ENCODE peak calls at places on chromosomes 5 and 9, in seven cellular contexts. B, D, K, Z, Y, U and X are unnamed samples.
A peak's percentile ranks its signal among the peaks of the same experiment; 100 is the strongest.

GRCh38 chr5:78367318-78367991 is 7.0 kb downstream of the SCAMP1 start:
- DNase-seq in B (no peak), D (no peak), K (no peak), Z (no peak), Y (no peak), U (no peak), X (no peak)

GRCh38 chr9:95313010-95313498 is 4.5 kb downstream of the FANCC start:
- DNase-seq in B (peak; percentile 80), D (peak; percentile 84), K (no peak), Z (peak; percentile 36), Y (peak; percentile 55), U (peak; percentile 43), X (peak; percentile 18)

GRCh38 chr5:57754616-57755015 is 272.0 kb upstream of the ACTBL2 start:
- DNase-seq in B (no peak), D (no peak), K (no peak), Z (no peak), Y (peak; percentile 73), U (no peak), X (no peak)

GRCh38 chr5:79959407-79959806 is 31.7 kb downstream of the MTX3 start:
- DNase-seq in B (no peak), D (no peak), K (no peak), Z (no peak), Y (no peak), U (no peak), X (no peak)

GRCh38 chr5:37665889-37666288 is 174.0 kb downstream of the GDNF start:
- DNase-seq in B (no peak), D (peak; percentile 61), K (no peak), Z (peak; percentile 73), Y (no peak), U (peak; percentile 80), X (no peak)

GRCh38 chr5:172646716-172647285 is 5.7 kb downstream of the NEURL1B start:
- DNase-seq in B (no peak), D (peak; percentile 74), K (peak; percentile 32), Z (peak; percentile 66), Y (peak; percentile 15), U (no peak), X (peak; percentile 68)

GRCh38 chr9:106864533-106865143 is 1.7 kb downstream of the ZNF462 start:
- DNase-seq in B (no peak), D (no peak), K (peak; percentile 32), Z (no peak), Y (peak; percentile 43), U (no peak), X (peak; percentile 38)

GRCh38 chr9:34178698-34179527 is at the start of gene UBAP1:
- DNase-seq in B (peak; percentile 95), D (peak; percentile 99), K (peak; percentile 98), Z (peak; percentile 97), Y (peak; percentile 97), U (peak; percentile 96), X (peak; percentile 97)

GRCh38 chr5:56818409-56819026 is 3.2 kb downstream of the MAP3K1 start:
- DNase-seq in B (no peak), D (no peak), K (no peak), Z (no peak), Y (peak; percentile 57), U (no peak), X (no peak)

GRCh38 chr5:2375796-2376195 is 375.7 kb downstream of the IRX2 start:
- DNase-seq in B (no peak), D (no peak), K (no peak), Z (no peak), Y (no peak), U (no peak), X (no peak)

GRCh38 chr9:115943591-115944165 is 209.9 kb upstream of the PAPPA start:
- DNase-seq in B (no peak), D (no peak), K (no peak), Z (no peak), Y (no peak), U (no peak), X (no peak)

GRCh38 chr5:107389130-107389553 is 281.6 kb downstream of the EFNA5 start:
- DNase-seq in B (no peak), D (no peak), K (no peak), Z (no peak), Y (peak; percentile 54), U (no peak), X (no peak)

GRCh38 chr5:150590979-150591411 is 49.5 kb upstream of the SYNPO start:
- DNase-seq in B (peak; percentile 61), D (peak; percentile 82), K (no peak), Z (peak; percentile 86), Y (no peak), U (peak; percentile 41), X (peak; percentile 74)

GRCh38 chr5:124059200-124059599 is 547.2 kb downstream of the CSNK1G3 start:
- DNase-seq in B (no peak), D (no peak), K (no peak), Z (no peak), Y (no peak), U (no peak), X (no peak)

GRCh38 chr5:124544366-124545055 is 201.9 kb downstream of the ZNF608 start:
- DNase-seq in B (no peak), D (no peak), K (no peak), Z (no peak), Y (peak; percentile 43), U (no peak), X (no peak)

GRCh38 chr5:179700401-179700918 is 1.7 kb downstream of the CANX start:
- DNase-seq in B (no peak), D (peak; percentile 26), K (no peak), Z (no peak), Y (peak; percentile 14), U (no peak), X (no peak)

DNA sequence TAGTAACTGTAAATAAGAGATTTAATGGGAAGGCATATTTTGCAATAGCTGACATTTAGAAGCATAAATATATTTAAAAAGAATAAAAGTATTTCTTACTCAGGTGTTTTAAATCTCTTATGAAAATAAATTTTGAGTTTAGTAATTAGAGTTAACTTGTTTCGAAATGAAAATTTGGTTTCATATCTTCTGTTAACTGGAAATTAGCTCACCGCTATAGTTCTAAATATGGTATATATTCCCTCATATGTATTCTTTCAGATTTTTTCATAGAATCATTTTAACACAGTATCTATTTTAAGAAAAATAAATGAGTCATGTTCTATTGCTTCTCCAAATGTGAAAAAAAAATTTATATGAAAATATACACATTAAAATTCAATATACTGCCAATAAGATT is 434.1 kb downstream of the DTWD2 start:
- DNase-seq in B (no peak), D (no peak), K (no peak), Z (no peak), Y (no peak), U (no peak), X (no peak)
- H3K4me1 ChIP-seq in B (no peaks in the 10 kb centered on the region), D (peaks cover 4% of the 10 kb centered on the region), K (peaks cover 8% of the 10 kb centered on the region), Z (no peaks in the 10 kb centered on the region), Y (no peaks in the 10 kb centered on the region), U (no peaks in the 10 kb centered on the region), X (no peaks in the 10 kb centered on the region)

DNA sequence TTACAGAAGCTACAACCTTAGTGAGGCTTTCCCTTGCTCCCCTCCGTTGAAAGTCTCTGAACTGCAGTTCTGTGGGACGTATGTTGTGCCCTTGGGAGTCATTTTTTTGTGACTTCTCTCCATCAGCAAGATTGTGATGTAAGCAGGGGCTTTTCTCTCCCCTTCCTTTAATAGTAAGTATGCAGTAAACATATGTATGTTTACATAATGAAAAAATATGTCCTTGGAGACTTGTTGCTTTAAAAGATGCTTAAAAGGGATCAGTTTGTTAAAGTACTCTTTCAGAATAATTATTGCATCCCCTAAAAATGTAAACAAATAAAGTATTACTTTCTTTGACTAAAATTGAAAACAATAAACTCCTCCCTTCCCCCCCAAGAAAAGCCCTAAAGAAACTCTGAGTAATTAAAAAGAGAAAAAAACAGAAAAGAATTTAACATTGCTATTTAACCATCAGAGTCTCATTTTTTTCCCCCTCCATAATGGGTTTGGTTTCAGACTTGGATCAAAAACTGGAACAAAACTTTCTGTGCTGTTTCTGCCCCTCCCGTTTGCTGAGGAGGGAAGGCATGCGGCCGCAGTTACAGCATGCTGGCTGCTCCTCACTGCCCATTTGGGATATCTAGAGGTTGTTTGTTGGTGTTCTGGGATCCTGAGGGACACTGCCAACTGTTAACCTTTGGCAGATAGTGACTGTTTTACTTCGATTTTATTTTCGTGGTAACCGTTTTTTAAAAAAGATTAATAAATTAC is 40.2 kb downstream of the TRIO start:
- DNase-seq in B (no peak), D (no peak), K (no peak), Z (no peak), Y (no peak), U (no peak), X (peak; percentile 38)
- H3K4me1 ChIP-seq in B (peaks cover 98% of the 10 kb centered on the region), D (peaks cover 7% of the 10 kb centered on the region), K (peaks cover 28% of the 10 kb centered on the region), Z (peaks cover 51% of the 10 kb centered on the region), Y (peaks cover 51% of the 10 kb centered on the region), U (peaks cover 82% of the 10 kb centered on the region), X (peaks cover 6% of the 10 kb centered on the region)

DNA sequence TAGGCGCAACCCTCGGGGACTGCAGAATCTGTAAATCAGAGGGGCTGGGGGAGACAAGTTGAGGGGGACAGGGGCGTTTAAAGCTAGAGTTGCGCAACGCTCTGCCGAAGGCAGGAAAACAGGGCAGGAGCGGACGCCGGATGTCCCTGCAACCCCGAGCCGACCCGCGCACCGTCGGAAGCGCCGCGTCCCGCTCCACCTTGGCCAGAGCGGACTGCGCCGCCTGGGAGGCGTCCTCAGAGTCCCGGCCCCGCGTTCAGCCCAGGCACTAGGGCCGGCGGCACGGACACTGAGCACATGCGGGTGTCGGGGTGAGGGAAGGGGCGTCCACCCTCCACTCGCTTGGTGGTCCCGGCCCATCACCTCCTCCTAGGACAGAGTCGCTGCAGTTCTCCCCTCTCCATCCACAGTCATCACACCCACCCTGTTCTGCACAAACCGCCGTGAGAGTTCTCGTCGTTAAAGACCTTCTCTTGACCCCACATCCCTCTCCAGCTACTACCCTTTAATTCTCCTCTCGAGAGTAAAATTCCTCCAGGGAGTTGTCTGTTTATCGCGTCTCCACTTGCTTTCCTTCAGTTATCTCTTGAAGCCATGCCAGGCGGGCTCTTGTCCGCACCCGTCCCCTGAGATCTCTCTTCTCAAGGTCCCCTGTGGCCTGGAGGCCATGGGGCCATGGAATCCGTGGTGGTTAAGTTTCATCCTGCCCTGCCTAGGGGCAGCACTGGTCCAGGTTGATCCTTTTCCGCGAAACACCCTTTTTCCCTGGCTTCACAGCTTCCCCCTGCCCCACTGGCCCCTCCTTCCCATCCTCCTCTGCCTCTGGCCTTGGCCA is 826 bp upstream of the PDLIM7 start:
- DNase-seq in B (no peak), D (peak; percentile 86), K (peak; percentile 47), Z (no peak), Y (no peak), U (peak; percentile 62), X (peak; percentile 59)
- H3K4me1 ChIP-seq in B (peaks cover 26% of the 10 kb centered on the region), D (no peaks in the 10 kb centered on the region), K (peaks cover 25% of the 10 kb centered on the region), Z (peaks cover 45% of the 10 kb centered on the region), Y (peaks cover 34% of the 10 kb centered on the region), U (peaks cover 25% of the 10 kb centered on the region), X (peaks cover 27% of the 10 kb centered on the region)

DNA sequence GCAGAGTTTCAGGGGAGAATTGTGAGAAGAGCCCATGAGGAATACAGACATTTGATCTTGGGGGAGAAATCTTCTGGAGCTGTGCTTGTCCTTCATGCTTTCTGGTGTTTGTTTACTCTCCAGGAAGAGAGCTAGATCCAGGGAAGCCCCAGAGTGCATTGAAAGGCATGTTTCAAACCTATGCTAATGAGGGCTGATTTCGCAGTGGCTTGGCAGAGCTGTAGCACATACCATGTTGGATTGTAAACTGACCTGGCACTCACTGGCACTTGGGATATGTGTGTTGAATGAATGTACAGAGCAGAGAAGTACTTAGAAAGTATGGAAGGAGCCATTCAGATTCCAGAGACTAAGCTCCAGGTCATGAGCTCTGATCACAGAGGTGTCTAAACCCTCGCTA is 30.9 kb downstream of the TNFSF8 start:
- DNase-seq in B (no peak), D (no peak), K (no peak), Z (no peak), Y (peak; percentile 16), U (no peak), X (no peak)
- H3K4me1 ChIP-seq in B (peaks cover 38% of the 10 kb centered on the region), D (no peaks in the 10 kb centered on the region), K (no peaks in the 10 kb centered on the region), Z (peaks cover 2% of the 10 kb centered on the region), Y (peaks cover 40% of the 10 kb centered on the region), U (no peaks in the 10 kb centered on the region), X (no peaks in the 10 kb centered on the region)